ENCODE peak calls at places on chromosomes 12 and 14, in ten cellular contexts. I is astrocyte of the spinal cord; O is colonic mucosa; W is RPMI7951; L is CD4-positive, alpha-beta T cell; X is activated CD4-positive, alpha-beta T cell treated with anti-CD3 and anti-CD28 coated beads for 1 hour; U is NCI-H1092; J is non-pigmented ciliary epithelial cell; M is progenitor cell of endocrine pancreas; A is iris pigment epithelial cell. P is an unnamed sample.

GRCh38 chr14:57480044-57480443 is 13.6 kb downstream of the CCDC198 start:
- DNase-seq in I (no peak), O (no peak), W (peak), L (no peak), X (no peak), U (no peak), J (peak), M (no peak), A (peak), P (peak)

GRCh38 chr12:48189331-48190125 is 6.1 kb downstream of the CCDC184 start:
- DNase-seq in I (peak), O (peak), W (peak), L (peak), X (peak), U (peak), J (peak), M (peak), A (peak), P (peak)

GRCh38 chr14:100887728-100888335 is 15.7 kb downstream of the RTL1 start:
- DNase-seq in I (no peak), O (no peak), W (no peak), L (no peak), X (no peak), U (no peak), J (no peak), M (no peak), A (no peak), P (no peak)

GRCh38 chr12:79844693-79845092 is 90.2 kb downstream of the PPP1R12A start:
- DNase-seq in I (peak), O (no peak), W (peak), L (no peak), X (no peak), U (no peak), J (peak), M (no peak), A (peak), P (peak)

GRCh38 chr14:71105177-71105576 is 197.9 kb downstream of the PCNX1 start:
- DNase-seq in I (no peak), O (no peak), W (no peak), L (no peak), X (no peak), U (no peak), J (no peak), M (no peak), A (no peak), P (no peak)

GRCh38 chr12:50764116-50764860 is 387 bp downstream of the ATF1 start:
- DNase-seq in I (peak), O (peak), W (peak), L (peak), X (peak), U (no peak), J (no peak), M (peak), A (peak), P (peak)

GRCh38 chr14:39395555-39396254 is 36.5 kb downstream of the FBXO33 start:
- DNase-seq in I (peak), O (no peak), W (peak), L (no peak), X (no peak), U (no peak), J (no peak), M (no peak), A (peak), P (no peak)

GRCh38 chr14:51922624-51923023 is 62.2 kb downstream of the GNG2 start:
- DNase-seq in I (peak), O (no peak), W (peak), L (no peak), X (no peak), U (no peak), J (no peak), M (no peak), A (peak), P (peak)

GRCh38 chr14:92603309-92604257 is 90.0 kb downstream of the RIN3 start:
- DNase-seq in I (peak), O (no peak), W (peak), L (peak), X (peak), U (peak), J (peak), M (no peak), A (peak), P (peak)

GRCh38 chr12:48086327-48086726 is 19.6 kb downstream of the SENP1 start:
- DNase-seq in I (no peak), O (no peak), W (no peak), L (no peak), X (no peak), U (no peak), J (no peak), M (no peak), A (no peak), P (no peak)

GRCh38 chr12:130524759-130525158 is 187.1 kb downstream of the PIWIL1 start:
- DNase-seq in I (no peak), O (no peak), W (no peak), L (no peak), X (no peak), U (no peak), J (no peak), M (no peak), A (no peak), P (no peak)

GRCh38 chr14:69997849-69998248 is 118.6 kb downstream of the SMOC1 start:
- DNase-seq in I (peak), O (no peak), W (peak), L (no peak), X (no peak), U (no peak), J (peak), M (no peak), A (peak), P (peak)

GRCh38 chr12:50661300-50662120 is 102.4 kb upstream of the ATF1 start:
- DNase-seq in I (peak), O (no peak), W (peak), L (no peak), X (no peak), U (no peak), J (no peak), M (no peak), A (peak), P (no peak)

GRCh38 chr12:86675197-86675596 is 419.0 kb upstream of the MGAT4C start:
- DNase-seq in I (no peak), O (no peak), W (no peak), L (no peak), X (no peak), U (no peak), J (no peak), M (no peak), A (no peak), P (no peak)

GRCh38 chr12:67019070-67019469 is 250.1 kb upstream of the CAND1 start:
- DNase-seq in I (peak), O (no peak), W (no peak), L (no peak), X (no peak), U (peak), J (no peak), M (no peak), A (peak), P (no peak)

GRCh38 chr12:22899184-22899583 is 274.2 kb downstream of the ETNK1 start:
- DNase-seq in I (no peak), O (no peak), W (no peak), L (no peak), X (no peak), U (no peak), J (no peak), M (no peak), A (no peak), P (no peak)

GRCh38 chr12:45326358-45326971 is 110.6 kb downstream of the ANO6 start:
- DNase-seq in I (no peak), O (no peak), W (no peak), L (no peak), X (no peak), U (no peak), J (no peak), M (no peak), A (no peak), P (no peak)

GRCh38 chr12:113197518-113198077 is 12.1 kb downstream of the RITA1 start:
- DNase-seq in I (no peak), O (no peak), W (no peak), L (no peak), X (no peak), U (no peak), J (no peak), M (no peak), A (no peak), P (no peak)

GRCh38 chr14:34715108-34715863 is 893 bp upstream of the CFL2 start:
- DNase-seq in I (no peak), O (no peak), W (no peak), L (no peak), X (no peak), U (no peak), J (no peak), M (no peak), A (no peak), P (no peak)

GRCh38 chr14:72554994-72555608 is 338.8 kb downstream of the DPF3 start:
- DNase-seq in I (no peak), O (no peak), W (no peak), L (no peak), X (no peak), U (no peak), J (no peak), M (no peak), A (no peak), P (no peak)

GRCh38 chr12:92059976-92060375 is 85.7 kb downstream of the BTG1 start:
- DNase-seq in I (peak), O (no peak), W (peak), L (no peak), X (no peak), U (no peak), J (no peak), M (no peak), A (peak), P (peak)

GRCh38 chr14:70671652-70672327 is 30.1 kb downstream of the TTC9 start:
- DNase-seq in I (no peak), O (no peak), W (no peak), L (no peak), X (no peak), U (no peak), J (no peak), M (no peak), A (no peak), P (no peak)

GRCh38 chr12:43840338-43840737 is 4.5 kb downstream of the TMEM117 start:
- DNase-seq in I (no peak), O (no peak), W (no peak), L (no peak), X (no peak), U (no peak), J (no peak), M (no peak), A (no peak), P (no peak)